ENCODE peak calls at places on chromosome 16, in four cellular contexts. One of them, this sample, is unnamed.
A peak's percentile ranks its signal among the peaks of the same experiment; 100 is the strongest.

GRCh38 chr16:85196976-85197375 is 84.7 kb upstream of the CIBAR2 start:
- DNase-seq in GM06990: no peak
- DNase-seq in IMR-90: no peak
- DNase-seq in transverse colon: no peak
- DNase-seq in this sample: no peak

GRCh38 chr16:3439637-3440036 is 3.7 kb downstream of the ZNF597 start:
- DNase-seq in transverse colon: no peak
- DNase-seq in GM06990: no peak
- DNase-seq in IMR-90: no peak
- DNase-seq in this sample: no peak

GRCh38 chr16:26727801-26728200 is 338.9 kb upstream of the C16orf82 start:
- DNase-seq in GM06990: no peak
- DNase-seq in transverse colon: no peak
- DNase-seq in IMR-90: no peak
- DNase-seq in this sample: no peak

GRCh38 chr16:23232806-23233205 is 50.3 kb downstream of the SCNN1G start:
- DNase-seq in transverse colon: peak; percentile 77
- DNase-seq in GM06990: no peak
- DNase-seq in IMR-90: no peak
- DNase-seq in this sample: no peak

GRCh38 chr16:17154981-17155380 is 315.8 kb downstream of the XYLT1 start:
- DNase-seq in GM06990: no peak
- DNase-seq in IMR-90: no peak
- DNase-seq in transverse colon: no peak
- DNase-seq in this sample: no peak

GRCh38 chr16:4613636-4614570 is 785 bp downstream of the UBALD1 start:
- DNase-seq in transverse colon: peak; percentile 28
- DNase-seq in GM06990: peak; percentile 78
- DNase-seq in IMR-90: peak; percentile 48
- DNase-seq in this sample: no peak

GRCh38 chr16:15857779-15858560 is 1.1 kb upstream of the MYH11 start:
- DNase-seq in GM06990: no peak
- DNase-seq in transverse colon: peak; percentile 49
- DNase-seq in IMR-90: peak; percentile 50
- DNase-seq in this sample: no peak

GRCh38 chr16:89471225-89471624 is 19.1 kb downstream of the ANKRD11 start:
- DNase-seq in GM06990: no peak
- DNase-seq in transverse colon: no peak
- DNase-seq in IMR-90: peak; percentile 88
- DNase-seq in this sample: peak; percentile 48

GRCh38 chr16:3015865-3016521 is 2.0 kb downstream of the CLDN6 start:
- DNase-seq in transverse colon: no peak
- DNase-seq in IMR-90: no peak
- DNase-seq in GM06990: no peak
- DNase-seq in this sample: no peak

GRCh38 chr16:75483222-75483621 is 12.0 kb downstream of the CHST6 start:
- DNase-seq in GM06990: no peak
- DNase-seq in IMR-90: peak; percentile 43
- DNase-seq in transverse colon: no peak
- DNase-seq in this sample: peak; percentile 74

GRCh38 chr16:85137323-85138072 is 25.2 kb upstream of the CIBAR2 start:
- DNase-seq in transverse colon: peak; percentile 85
- DNase-seq in GM06990: no peak
- DNase-seq in IMR-90: peak; percentile 85
- DNase-seq in this sample: no peak

DNA sequence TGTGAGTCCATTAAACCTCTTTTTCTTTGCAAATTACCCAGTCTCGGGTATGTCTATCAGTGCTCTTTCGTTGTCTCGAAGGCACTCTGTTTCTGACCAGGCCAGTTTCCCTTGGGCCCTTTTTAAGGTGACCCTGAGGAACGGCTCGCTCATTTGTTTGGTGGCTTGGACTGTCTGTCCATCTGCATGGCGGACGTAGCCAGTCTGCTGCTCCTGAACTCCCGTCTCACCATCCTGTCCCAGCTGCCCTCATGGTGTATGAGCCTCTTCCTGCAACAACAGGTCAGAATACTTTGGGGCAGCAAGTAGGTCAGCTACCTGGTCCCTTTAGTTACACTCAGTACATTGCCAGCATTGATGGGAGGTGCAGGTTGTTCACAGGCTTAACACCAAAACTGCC is 19.0 kb downstream of the DRC7 start:
- DNase-seq in transverse colon: no peak
- DNase-seq in GM06990: no peak
- DNase-seq in IMR-90: no peak
- DNase-seq in this sample: no peak
- H3K27me3 ChIP-seq in transverse colon: no peaks in the 10 kb centered on the region
- H3K27me3 ChIP-seq in GM06990: no peaks in the 10 kb centered on the region
- H3K27me3 ChIP-seq in IMR-90: peaks cover 48% of the 10 kb centered on the region
- H3K27me3 ChIP-seq in this sample: peaks cover 17% of the 10 kb centered on the region

GRCh38 chr16:693364-693763 is 3.2 kb upstream of the WDR24 start:
- DNase-seq in IMR-90: no peak
- DNase-seq in transverse colon: no peak
- DNase-seq in GM06990: no peak
- DNase-seq in this sample: no peak

GRCh38 chr16:694863-695354 is 4.7 kb upstream of the WDR24 start:
- DNase-seq in transverse colon: no peak
- DNase-seq in GM06990: no peak
- DNase-seq in IMR-90: no peak
- DNase-seq in this sample: no peak

GRCh38 chr16:694187-694862 is 4.1 kb upstream of the WDR24 start:
- DNase-seq in IMR-90: no peak
- DNase-seq in transverse colon: no peak
- DNase-seq in GM06990: no peak
- DNase-seq in this sample: no peak

GRCh38 chr16:693766-694165 is 3.6 kb upstream of the WDR24 start:
- DNase-seq in GM06990: no peak
- DNase-seq in IMR-90: no peak
- DNase-seq in transverse colon: no peak
- DNase-seq in this sample: no peak

GRCh38 chr16:695355-696089 is 5.3 kb upstream of the WDR24 start:
- DNase-seq in IMR-90: no peak
- DNase-seq in transverse colon: peak; percentile 91
- DNase-seq in GM06990: peak; percentile 76
- DNase-seq in this sample: no peak
- H3K4me3 ChIP-seq in IMR-90: no peak overlapping the region
- H3K4me3 ChIP-seq in transverse colon: peak overlapping the region; percentile 32
- H3K4me3 ChIP-seq in GM06990: peak overlapping the region; percentile 61
- H3K4me3 ChIP-seq in this sample: no peak overlapping the region

GRCh38 chr16:31213342-31213741 is 577 bp upstream of the TRIM72 start:
- DNase-seq in transverse colon: no peak
- DNase-seq in IMR-90: no peak
- DNase-seq in GM06990: no peak
- DNase-seq in this sample: no peak

GRCh38 chr16:31215287-31216115 is 1.4 kb downstream of the PYDC1 start:
- DNase-seq in IMR-90: peak; percentile 55
- DNase-seq in GM06990: no peak
- DNase-seq in transverse colon: peak; percentile 66
- DNase-seq in this sample: no peak

GRCh38 chr16:31213877-31214704 is at the start of gene TRIM72:
- DNase-seq in GM06990: no peak
- DNase-seq in IMR-90: no peak
- DNase-seq in transverse colon: no peak
- DNase-seq in this sample: no peak

GRCh38 chr16:31214705-31215286 is 877 bp downstream of the TRIM72 start:
- DNase-seq in IMR-90: no peak
- DNase-seq in transverse colon: no peak
- DNase-seq in GM06990: no peak
- DNase-seq in this sample: no peak

GRCh38 chr16:31211960-31212359 is 2.0 kb upstream of the TRIM72 start:
- DNase-seq in GM06990: no peak
- DNase-seq in IMR-90: no peak
- DNase-seq in transverse colon: no peak
- DNase-seq in this sample: no peak
- H3K27me3 ChIP-seq in GM06990: no peaks in the 10 kb centered on the region
- H3K27me3 ChIP-seq in IMR-90: peaks cover 63% of the 10 kb centered on the region
- H3K27me3 ChIP-seq in transverse colon: peaks cover 45% of the 10 kb centered on the region
- H3K27me3 ChIP-seq in this sample: peaks cover 55% of the 10 kb centered on the region

DNA sequence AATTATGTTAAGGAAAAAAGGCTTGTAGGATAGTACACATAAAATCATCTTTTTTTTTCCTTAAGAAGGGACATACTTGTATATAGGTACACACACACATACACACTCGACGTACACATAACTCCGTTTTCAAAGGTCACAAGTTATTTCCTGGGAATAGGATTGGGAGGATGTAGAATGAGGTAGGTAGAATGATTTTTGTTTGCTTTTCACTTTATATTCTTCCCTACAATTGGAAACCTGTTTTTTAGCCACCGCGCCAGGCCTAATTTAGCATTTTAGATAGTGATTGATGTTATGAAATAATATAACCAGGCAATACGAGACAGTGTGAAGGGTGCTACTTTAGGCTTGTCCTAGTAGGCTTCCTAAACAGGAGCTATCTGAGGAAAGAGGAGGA is 1.8 kb upstream of the HAPSTR1 start:
- DNase-seq in transverse colon: no peak
- DNase-seq in GM06990: no peak
- DNase-seq in IMR-90: no peak
- DNase-seq in this sample: no peak
- H3K4me3 ChIP-seq in transverse colon: no peak overlapping the region
- H3K4me3 ChIP-seq in GM06990: no peak overlapping the region
- H3K4me3 ChIP-seq in IMR-90: no peak overlapping the region
- H3K4me3 ChIP-seq in this sample: no peak overlapping the region